ENCODE peak calls at places on chromosomes 16 and 17, in seven cellular contexts. Q is CD8-positive, alpha-beta T cell; G is epithelial cell of esophagus; M is Calu3; Z is gastrocnemius medialis; P is cardiac fibroblast; S is Peyer's patch. F is an unnamed sample.

GRCh38 chr17:21304091-21304490 is 19.6 kb downstream of the MAP2K3 start:
- DNase-seq in M (no peak), G (no peak), Q (no peak), Z (peak; percentile 13), S (peak; percentile 46), P (no peak), F (peak; percentile 44)

GRCh38 chr16:87303431-87303930 is 13.7 kb downstream of the C16orf95 start:
- DNase-seq in M (no peak), Q (no peak), Z (no peak), G (peak; percentile 31), P (no peak), S (no peak), F (no peak)

GRCh38 chr16:23999663-24000062 is 163.9 kb downstream of the PRKCB start:
- DNase-seq in P (no peak), M (no peak), Z (no peak), G (no peak), S (no peak), Q (peak; percentile 25), F (peak; percentile 30)

GRCh38 chr17:57257911-57258885 is 1.9 kb downstream of the MSI2 start:
- DNase-seq in P (peak; percentile 38), S (no peak), Q (no peak), Z (no peak), G (no peak), M (no peak), F (no peak)

GRCh38 chr17:37642706-37643105 is 540 bp downstream of the DDX52 start:
- DNase-seq in M (no peak), G (peak; percentile 76), Z (no peak), S (no peak), Q (no peak), P (peak; percentile 42), F (peak; percentile 38)

GRCh38 chr16:53960050-53960812 is 256.3 kb downstream of the FTO start:
- DNase-seq in G (no peak), Q (no peak), M (no peak), S (no peak), P (no peak), Z (no peak), F (no peak)

GRCh38 chr17:6421700-6422604 is 13.0 kb downstream of the AIPL1 start:
- DNase-seq in P (peak; percentile 78), S (peak; percentile 76), Q (peak; percentile 83), M (peak; percentile 77), G (peak; percentile 76), Z (peak; percentile 55), F (peak; percentile 88)

GRCh38 chr17:41617698-41618097 is 5.1 kb upstream of the KRT16 start:
- DNase-seq in Z (no peak), S (no peak), P (no peak), G (peak; percentile 88), M (no peak), Q (no peak), F (no peak)

GRCh38 chr17:35025541-35025940 is 38.0 kb downstream of the RFFL start:
- DNase-seq in M (no peak), S (no peak), Z (no peak), G (peak; percentile 51), Q (no peak), P (no peak), F (no peak)

GRCh38 chr17:50356418-50356817 is 10.5 kb downstream of the XYLT2 start:
- DNase-seq in Q (no peak), P (no peak), S (no peak), G (no peak), Z (peak; percentile 9), M (no peak), F (no peak)

GRCh38 chr16:10539256-10539655 is 41.1 kb downstream of the EMP2 start:
- DNase-seq in S (no peak), M (peak; percentile 49), G (peak; percentile 65), Z (no peak), P (no peak), Q (no peak), F (no peak)

GRCh38 chr17:64384253-64385186 is 6.1 kb downstream of the PECAM1 start:
- DNase-seq in Z (no peak), Q (no peak), G (no peak), P (no peak), M (no peak), S (no peak), F (no peak)

GRCh38 chr16:51155901-51156810 is 5.1 kb upstream of the SALL1 start:
- DNase-seq in M (no peak), Z (no peak), G (no peak), Q (no peak), P (peak; percentile 35), S (no peak), F (no peak)

GRCh38 chr17:1625507-1626080 is 3.0 kb downstream of the SLC43A2 start:
- DNase-seq in G (no peak), M (no peak), S (no peak), Z (no peak), Q (no peak), P (no peak), F (no peak)

GRCh38 chr17:62668091-62668804 is 40.8 kb downstream of the MRC2 start:
- DNase-seq in G (peak; percentile 98), M (no peak), S (no peak), P (no peak), Q (no peak), Z (no peak), F (no peak)

GRCh38 chr17:44558349-44559287 is 1.3 kb downstream of the FZD2 start:
- DNase-seq in P (no peak), Q (no peak), M (no peak), G (no peak), Z (no peak), S (no peak), F (no peak)

GRCh38 chr16:23679274-23679985 is 741 bp downstream of the PLK1 start:
- DNase-seq in P (peak; percentile 46), S (peak; percentile 64), Z (no peak), G (peak; percentile 38), M (peak; percentile 75), Q (no peak), F (peak; percentile 62)

GRCh38 chr16:19822534-19822933 is 62.1 kb downstream of the GPRC5B start:
- DNase-seq in Z (no peak), M (no peak), G (peak; percentile 18), Q (no peak), S (no peak), P (peak; percentile 79), F (no peak)

GRCh38 chr17:17303010-17303846 is at the start of gene NT5M:
- DNase-seq in G (peak; percentile 79), Z (peak; percentile 48), Q (peak; percentile 77), P (peak; percentile 68), S (peak; percentile 85), M (peak; percentile 69), F (peak; percentile 91)

GRCh38 chr17:5078106-5079028 is at the start of gene ZFP3:
- DNase-seq in P (peak; percentile 83), S (peak; percentile 93), G (peak; percentile 68), Q (peak; percentile 88), Z (peak; percentile 89), M (no peak), F (peak; percentile 87)
- TF ChIP-seq CTCF in P (no peak), S (no peak), G (no peak), Q (peak; percentile 29), Z (no peak), M (no peak), F (peak; percentile 30)

GRCh38 chr16:718922-719321 is 2.0 kb upstream of the ANTKMT start:
- DNase-seq in Z (no peak), P (no peak), M (no peak), G (no peak), Q (no peak), S (no peak), F (no peak)

GRCh38 chr16:720507-720989 is 398 bp upstream of the ANTKMT start:
- DNase-seq in S (no peak), Z (no peak), Q (no peak), G (no peak), P (peak; percentile 80), M (peak; percentile 50), F (peak; percentile 80)

GRCh38 chr16:720990-721764 is at the start of gene ANTKMT:
- DNase-seq in S (peak; percentile 90), P (peak; percentile 79), G (peak; percentile 88), M (peak; percentile 96), Q (peak; percentile 88), Z (peak; percentile 83), F (peak; percentile 93)

GRCh38 chr16:718389-718788 is 2.6 kb upstream of the ANTKMT start:
- DNase-seq in Q (no peak), M (no peak), S (no peak), G (no peak), Z (no peak), P (no peak), F (no peak)

DNA sequence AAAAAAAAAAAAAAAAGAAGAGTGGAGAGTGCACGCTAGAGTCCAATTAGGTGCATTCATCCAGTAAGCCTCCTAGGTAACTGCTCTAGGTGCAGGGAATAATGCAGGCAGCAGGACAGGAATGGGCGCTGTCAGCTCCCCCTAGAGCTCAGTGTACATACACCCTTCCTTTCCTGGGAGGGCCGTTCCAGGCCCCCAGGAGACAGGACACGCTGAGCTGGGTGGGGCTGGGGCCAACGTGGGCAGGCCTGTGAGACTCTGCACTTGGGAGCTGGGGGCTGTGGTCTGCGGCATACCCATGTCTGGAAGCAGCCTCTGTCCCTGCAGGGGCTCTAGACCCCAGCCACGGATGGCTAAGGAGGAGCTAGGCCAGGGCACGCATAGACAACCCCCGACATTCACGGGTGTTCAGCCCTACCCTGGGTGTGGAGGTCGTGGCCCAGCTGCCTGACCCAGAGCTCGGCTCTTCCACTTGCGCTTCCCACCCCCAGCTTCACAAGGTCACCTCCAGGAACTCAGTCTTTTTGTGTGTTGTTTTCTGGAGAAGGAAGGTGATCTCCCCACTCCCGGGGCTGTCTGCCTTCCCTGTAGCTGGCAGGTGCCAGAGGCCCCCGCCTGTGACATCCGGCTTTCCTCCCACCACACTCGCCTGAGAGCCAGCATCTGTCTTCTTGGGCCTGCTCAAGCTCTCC is 985 bp upstream of the ANTKMT start:
- DNase-seq in Q (peak; percentile 64), G (peak; percentile 66), Z (no peak), M (peak; percentile 62), P (no peak), S (no peak), F (no peak)
- TF ChIP-seq CTCF in Q (no peak), G (peak; percentile 46), Z (no peak), M (peak; percentile 45), P (peak; percentile 29), S (no peak), F (no peak)

GRCh38 chr17:7674934-7675333 is 12.4 kb downstream of the TP53 start:
- DNase-seq in Q (no peak), Z (no peak), G (no peak), M (no peak), P (no peak), S (no peak), F (no peak)

GRCh38 chr17:7677388-7678067 is 9.8 kb downstream of the TP53 start:
- DNase-seq in P (no peak), S (no peak), Z (no peak), G (no peak), Q (no peak), M (no peak), F (no peak)

GRCh38 chr17:7668482-7668881 is 17.8 kb downstream of the ATP1B2 start:
- DNase-seq in M (no peak), S (no peak), G (no peak), Q (no peak), Z (no peak), P (no peak), F (no peak)

GRCh38 chr17:7676533-7676932 is 10.8 kb downstream of the TP53 start:
- DNase-seq in S (no peak), Q (no peak), M (no peak), G (no peak), Z (no peak), P (no peak), F (no peak)

GRCh38 chr17:7673239-7673638 is 14.1 kb downstream of the TP53 start:
- DNase-seq in Q (no peak), Z (no peak), G (no peak), P (no peak), S (peak; percentile 53), M (peak; percentile 12), F (no peak)
- TF ChIP-seq CTCF in Q (peak; percentile 31), Z (no peak), G (peak; percentile 40), P (peak; percentile 43), S (peak; percentile 62), M (no peak), F (no peak)

GRCh38 chr17:79905832-79906231 is 66.6 kb upstream of the CBX4 start:
- DNase-seq in G (no peak), P (no peak), M (peak; percentile 70), Q (no peak), Z (no peak), S (no peak), F (no peak)
- TF ChIP-seq CTCF in G (peak; percentile 8), P (peak; percentile 18), M (peak; percentile 55), Q (no peak), Z (no peak), S (peak; percentile 39), F (no peak)